ENCODE peak calls at places on chromosomes 11 and 22, in six cellular contexts. F, I, G, V, H and E are unnamed samples.

GRCh38 chr11:67504023-67504949 is 877 bp downstream of the PITPNM1 start:
- DNase-seq in F (peak), I (no peak), H (peak), G (peak), V (no peak), E (no peak)

GRCh38 chr11:125519865-125520834 is 24.1 kb upstream of the FEZ1 start:
- DNase-seq in G (no peak), H (no peak), I (no peak), F (no peak), V (no peak), E (no peak)

GRCh38 chr11:14905104-14906033 is 13.3 kb upstream of the CYP2R1 start:
- DNase-seq in V (no peak), H (peak), F (peak), G (peak), I (peak), E (peak)

GRCh38 chr11:77592727-77593126 is 3.0 kb downstream of the AQP11 start:
- DNase-seq in V (no peak), F (no peak), H (no peak), G (no peak), I (no peak), E (no peak)

GRCh38 chr11:57459112-57460016 is 964 bp upstream of the RTN4RL2 start:
- DNase-seq in V (no peak), G (no peak), H (peak), I (no peak), F (peak), E (no peak)

GRCh38 chr11:67644042-67644441 is 4.5 kb upstream of the TBX10 start:
- DNase-seq in G (no peak), I (no peak), F (no peak), H (peak), V (no peak), E (peak)

GRCh38 chr22:24133187-24133965 is 47.9 kb upstream of the SUSD2 start:
- DNase-seq in V (no peak), H (peak), I (peak), G (no peak), F (peak), E (peak)

GRCh38 chr11:13278620-13279486 is 1.3 kb downstream of the BMAL1 start:
- DNase-seq in F (no peak), H (no peak), G (peak), V (no peak), I (no peak), E (no peak)

GRCh38 chr11:45090607-45091006 is 55.8 kb upstream of the PRDM11 start:
- DNase-seq in G (no peak), H (no peak), I (no peak), F (no peak), V (no peak), E (no peak)

GRCh38 chr22:49723478-49724029 is 104.1 kb downstream of the BRD1 start:
- DNase-seq in I (no peak), G (no peak), V (no peak), H (no peak), F (no peak), E (no peak)
- H3K4me3 ChIP-seq in I (no peak), G (no peak), V (no peak), H (no peak), F (peak), E (no peak)

GRCh38 chr11:112345708-112346107 is 85.0 kb upstream of the PLET1 start:
- DNase-seq in V (no peak), H (peak), F (no peak), I (no peak), G (no peak), E (no peak)
- TF ChIP-seq CTCF in V (no peak), H (peak), F (no peak), I (no peak), G (no peak), E (no peak)

DNA sequence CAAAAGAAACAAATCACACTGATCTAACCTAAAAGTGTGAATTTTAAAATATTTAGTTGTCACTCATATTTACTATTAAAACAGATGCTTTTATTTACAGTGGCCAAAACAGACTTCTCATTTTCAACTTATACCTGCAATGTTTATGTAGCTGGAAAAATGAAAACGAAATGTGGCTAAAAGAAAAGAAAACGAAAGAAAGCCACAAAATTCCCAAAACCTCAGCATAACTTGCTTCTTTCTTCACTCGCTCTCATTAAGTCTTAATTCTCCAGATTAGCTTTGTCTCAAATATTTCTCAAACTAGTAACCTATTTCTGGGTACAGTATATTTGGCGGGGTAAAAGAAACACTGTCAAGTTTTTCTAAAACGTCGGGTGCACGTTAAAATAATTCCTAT is 693 bp downstream of the CSTF3 start:
- DNase-seq in V (no peak), F (no peak), G (no peak), I (no peak), H (no peak), E (no peak)
- H3K4me3 ChIP-seq in V (peak), F (peak), G (peak), I (peak), H (peak), E (peak)

DNA sequence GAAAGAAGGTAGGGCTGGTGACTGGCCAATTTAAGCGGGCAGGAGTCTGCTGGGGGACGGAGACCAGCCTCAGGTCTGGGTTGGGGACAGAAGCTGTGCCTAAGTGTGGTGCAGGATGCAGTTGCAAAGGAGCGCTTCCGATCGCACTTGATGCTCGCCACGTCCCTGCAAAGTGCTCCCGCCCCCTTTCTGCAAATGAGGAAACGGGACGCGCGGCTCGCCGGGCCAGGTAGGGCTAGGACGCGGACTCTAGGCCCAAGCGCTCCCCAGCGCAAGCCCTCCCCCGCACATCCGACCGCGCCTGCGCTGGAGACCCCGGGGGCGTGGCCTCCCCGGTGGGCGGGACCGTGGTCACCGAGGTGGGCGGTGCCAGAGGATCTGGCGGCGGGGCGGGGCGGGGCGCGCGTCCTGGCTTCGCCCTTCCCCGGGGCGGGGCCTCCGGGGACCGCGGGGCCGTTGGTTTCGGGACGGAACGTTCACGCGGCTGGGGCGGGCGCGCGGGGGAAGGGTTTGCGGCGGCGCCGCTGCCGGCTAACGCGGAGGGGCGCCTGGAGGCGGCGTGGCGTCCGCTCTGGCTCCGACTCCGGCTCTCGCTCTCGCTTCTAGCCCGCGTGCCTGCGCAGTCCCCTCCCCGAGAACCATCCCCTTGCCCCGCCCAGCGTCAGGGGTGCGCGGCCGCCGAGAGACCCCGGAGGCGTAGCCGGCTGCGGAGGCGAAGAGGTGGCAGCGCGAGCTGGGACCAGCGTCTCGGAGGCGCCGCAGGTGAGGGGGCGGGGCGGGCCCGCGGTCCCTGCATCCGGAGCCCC is at the start of gene FAM118A:
- DNase-seq in I (peak), F (peak), H (peak), V (peak), G (peak), E (peak)
- TF ChIP-seq CTCF in I (no peak), F (no peak), H (no peak), V (no peak), G (no peak), E (no peak)

DNA sequence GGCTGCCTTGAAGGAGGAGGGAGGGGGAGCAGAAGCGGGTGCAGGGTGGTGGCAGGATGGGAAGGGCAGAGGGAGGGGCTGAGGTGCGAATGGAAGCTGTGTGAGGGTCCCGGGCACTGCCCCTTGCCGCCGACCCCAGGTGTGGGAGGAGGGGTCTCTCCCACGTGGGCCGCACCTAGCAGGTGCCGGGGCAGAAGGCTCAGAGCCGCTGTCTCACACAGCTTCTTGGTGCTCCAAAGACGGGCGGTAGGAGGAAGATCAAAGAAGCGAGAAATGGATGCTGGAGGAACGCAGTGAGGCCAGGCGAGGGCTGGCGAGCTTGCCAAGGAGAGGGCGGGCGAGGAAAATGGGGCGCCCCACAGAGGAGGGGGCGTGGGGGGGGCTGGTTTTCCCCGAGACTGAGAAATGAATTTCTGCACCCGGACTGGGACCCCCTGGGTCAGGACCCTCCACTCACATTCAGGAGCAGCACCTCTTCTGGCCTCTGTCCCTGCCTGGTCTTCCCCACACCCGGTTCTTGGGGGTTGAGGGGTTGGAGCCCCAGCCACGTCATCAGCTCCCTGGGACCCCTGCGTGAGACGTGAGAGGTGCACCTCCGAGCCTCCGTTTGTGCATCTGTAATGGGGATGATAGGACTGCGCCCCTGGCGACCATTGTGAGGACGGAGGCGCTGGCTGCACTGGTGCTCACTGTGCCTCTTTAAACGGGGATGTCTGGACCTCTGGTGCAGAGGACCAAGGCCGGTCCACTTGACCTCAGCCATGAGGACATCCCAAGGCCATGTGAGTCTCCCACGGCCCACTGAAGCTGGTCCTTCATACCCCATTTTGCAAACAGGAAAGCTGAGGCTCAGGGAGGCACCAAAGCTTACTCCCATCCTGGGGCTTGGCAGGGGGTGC is 16.8 kb downstream of the LSP1 start:
- DNase-seq in F (no peak), V (no peak), G (no peak), H (no peak), I (no peak), E (no peak)
- H3K4me3 ChIP-seq in F (no peak), V (no peak), G (no peak), H (no peak), I (no peak), E (no peak)

DNA sequence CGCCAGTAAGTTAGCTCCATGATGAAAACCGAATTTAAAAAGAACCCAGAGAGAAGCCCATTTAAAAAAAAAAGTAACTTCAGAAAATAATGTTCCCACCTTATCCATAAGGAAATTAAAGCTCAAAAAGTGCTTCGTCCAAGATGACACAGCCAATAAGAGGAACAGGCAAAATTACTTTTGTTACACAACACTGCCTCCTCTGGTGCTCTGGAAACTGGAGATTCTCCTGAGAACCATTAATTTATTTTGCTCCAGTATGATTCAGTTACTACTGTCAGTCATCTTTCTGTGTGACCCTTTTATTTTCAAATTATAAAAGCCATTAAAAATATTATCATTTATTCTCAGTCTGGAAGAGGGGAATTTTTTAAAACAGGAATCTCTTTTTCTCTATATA is 2.0 kb downstream of the IFT27 start:
- DNase-seq in I (peak), V (no peak), H (peak), F (no peak), G (peak), E (peak)
- TF ChIP-seq CTCF in I (peak), V (peak), H (peak), F (no peak), G (no peak), E (peak)

GRCh38 chr22:42685941-42686666 is 34.6 kb downstream of the A4GALT start:
- DNase-seq in I (no peak), H (no peak), V (no peak), F (no peak), G (no peak), E (no peak)

GRCh38 chr22:42691440-42691839 is 29.2 kb downstream of the A4GALT start:
- DNase-seq in H (no peak), G (no peak), I (no peak), V (no peak), F (no peak), E (peak)

GRCh38 chr22:42688241-42688913 is 32.3 kb downstream of the A4GALT start:
- DNase-seq in H (no peak), V (peak), F (no peak), I (peak), G (peak), E (peak)

GRCh38 chr22:42686756-42687491 is 33.7 kb downstream of the A4GALT start:
- DNase-seq in F (no peak), G (no peak), I (no peak), H (no peak), V (no peak), E (no peak)

DNA sequence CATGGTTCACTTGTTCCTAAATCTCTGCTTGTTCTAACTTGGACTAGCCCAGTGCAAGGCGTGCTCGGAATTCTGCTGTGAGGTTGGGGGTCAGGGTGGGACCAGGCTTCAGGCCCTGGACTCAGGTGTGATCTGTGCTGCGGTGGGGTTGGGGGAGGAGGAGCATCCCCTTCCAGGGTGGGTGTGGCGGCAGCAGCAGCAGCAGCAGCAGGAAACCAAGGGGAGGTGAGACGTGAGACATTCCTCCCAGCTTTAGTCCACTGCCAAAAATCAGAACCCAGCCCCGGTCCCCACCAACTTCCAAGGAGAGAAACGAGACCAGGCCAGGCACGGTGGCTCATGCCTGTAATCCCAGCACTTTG is 31.8 kb downstream of the A4GALT start:
- DNase-seq in V (no peak), I (no peak), H (no peak), F (no peak), G (no peak), E (no peak)
- H3K4me3 ChIP-seq in V (no peak), I (no peak), H (no peak), F (no peak), G (no peak), E (no peak)

DNA sequence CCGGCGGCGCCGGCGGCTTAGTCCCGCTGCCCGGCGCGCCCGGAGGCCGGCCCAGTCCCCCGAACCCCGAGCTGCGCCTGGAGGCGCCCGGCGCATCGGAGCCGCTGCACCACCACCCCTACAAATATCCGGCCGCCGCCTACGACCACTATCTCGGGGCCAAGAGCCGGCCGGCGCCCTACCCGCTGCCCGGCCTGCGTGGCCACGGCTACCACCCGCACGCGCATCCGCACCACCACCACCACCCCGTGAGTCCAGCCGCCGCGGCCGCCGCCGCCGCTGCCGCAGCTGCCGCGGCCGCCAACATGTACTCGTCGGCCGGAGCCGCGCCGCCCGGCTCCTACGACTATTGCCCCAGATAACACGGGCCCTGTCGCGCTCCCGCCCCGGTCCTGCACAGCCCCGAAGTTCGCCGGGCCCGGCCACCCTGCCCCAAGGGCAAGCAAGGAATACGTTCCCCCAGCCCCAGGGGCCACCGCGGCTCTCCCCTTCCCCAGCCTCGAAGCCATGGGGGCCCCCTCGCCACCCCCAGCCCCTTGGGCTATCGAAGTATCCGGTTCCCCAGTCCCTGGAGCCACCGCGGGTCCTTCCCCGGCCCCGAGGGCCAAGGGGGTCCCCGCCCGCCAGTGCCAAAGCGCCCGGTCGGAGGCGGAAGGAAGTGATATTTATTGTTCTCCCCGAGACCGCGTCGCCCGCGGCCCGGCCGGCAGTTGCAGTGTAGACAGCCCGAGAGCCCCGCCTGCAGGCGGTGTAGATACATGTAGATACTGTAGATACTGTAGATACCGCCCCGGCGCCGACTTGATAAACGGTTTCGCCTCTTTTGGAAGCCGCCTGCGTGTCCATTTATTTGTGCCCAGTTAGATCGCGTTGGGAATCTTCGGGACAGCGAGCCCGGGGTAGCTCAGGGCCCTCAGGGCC is 6.2 kb downstream of the TBX1 start:
- DNase-seq in I (no peak), H (peak), F (peak), G (no peak), V (no peak), E (no peak)
- TF ChIP-seq CTCF in I (peak), H (peak), F (peak), G (peak), V (peak), E (no peak)

DNA sequence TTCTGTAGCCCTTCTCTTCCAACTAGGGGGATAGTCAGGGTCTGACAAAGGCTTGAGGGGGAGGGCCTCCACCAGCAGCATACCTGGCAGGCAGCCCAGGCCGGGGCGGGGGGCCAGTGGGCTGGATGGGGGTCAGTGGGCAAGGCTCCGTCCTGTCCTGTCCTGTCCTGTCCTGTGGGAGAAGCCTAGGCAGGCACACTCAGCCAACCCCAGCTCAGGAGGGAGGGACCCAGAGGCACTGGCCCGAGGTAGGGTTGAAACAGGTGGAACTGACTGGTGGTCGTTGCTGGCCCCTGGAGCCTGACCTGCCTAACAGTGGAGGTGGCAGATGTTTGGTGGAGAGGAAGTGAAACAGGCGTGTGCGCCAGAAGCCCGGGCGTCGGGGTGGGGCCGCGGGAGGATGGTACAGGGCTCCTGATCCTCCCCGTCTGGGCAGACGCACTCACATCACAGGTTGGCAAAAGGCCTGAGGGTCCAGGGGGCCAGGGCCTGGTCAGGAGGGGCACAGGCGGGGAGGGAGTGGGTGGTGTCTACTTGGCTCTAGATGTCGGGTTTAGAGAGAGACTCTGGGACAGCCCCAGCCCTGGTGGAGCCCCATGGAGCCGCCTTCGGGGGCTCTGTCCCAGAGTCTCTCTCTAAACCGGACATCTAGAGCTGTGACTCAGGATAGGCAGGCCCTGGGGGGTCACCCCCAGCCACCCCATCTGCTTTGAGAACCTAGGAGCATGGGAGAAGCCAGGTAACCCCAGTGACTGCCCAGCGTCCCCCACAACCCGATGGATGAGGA is 32.5 kb upstream of the GRAMD4 start:
- DNase-seq in V (no peak), G (no peak), F (no peak), H (no peak), I (no peak), E (no peak)
- H3K4me3 ChIP-seq in V (no peak), G (no peak), F (no peak), H (no peak), I (no peak), E (no peak)

GRCh38 chr11:97683733-97684132 is 1293.9 kb downstream of the JRKL start:
- DNase-seq in F (no peak), G (no peak), I (no peak), H (peak), V (no peak), E (no peak)
- TF ChIP-seq CTCF in F (no peak), G (no peak), I (no peak), H (peak), V (no peak), E (no peak)